ENCODE peak calls at places on chromosome 9, in six cellular contexts. Y is stomach, M is heart left ventricle, D is breast epithelium, W is lower leg skin, G is ovary. Z is an unnamed sample.

GRCh38 chr9:124040935-124041816 is 29.6 kb downstream of the LHX2 start:
- DNase-seq in W (peak), Y (peak), M (no peak), D (no peak), G (no peak), Z (no peak)

GRCh38 chr9:22005083-22005699 is 3.9 kb downstream of the CDKN2B start:
- DNase-seq in G (no peak), W (no peak), D (no peak), M (no peak), Y (no peak), Z (no peak)

GRCh38 chr9:124786881-124787573 is 10.1 kb downstream of the OLFML2A start:
- DNase-seq in Y (peak), M (no peak), W (peak), D (peak), G (peak), Z (peak)

GRCh38 chr9:73200694-73201432 is 49.2 kb downstream of the ANXA1 start:
- DNase-seq in Y (no peak), D (no peak), M (no peak), W (no peak), G (no peak), Z (no peak)

GRCh38 chr9:107540167-107540566 is 50.6 kb upstream of the KLF4 start:
- DNase-seq in M (no peak), Y (no peak), W (no peak), G (no peak), D (no peak), Z (no peak)

GRCh38 chr9:5040730-5041389 is 55.8 kb downstream of the JAK2 start:
- DNase-seq in Y (no peak), M (no peak), W (no peak), D (no peak), G (no peak), Z (no peak)

GRCh38 chr9:123370526-123371227 is 14.7 kb downstream of the CRB2 start:
- DNase-seq in W (no peak), G (no peak), M (no peak), Y (no peak), D (no peak), Z (no peak)

GRCh38 chr9:116008278-116008677 is 145.3 kb upstream of the PAPPA start:
- DNase-seq in G (no peak), M (no peak), Y (no peak), D (no peak), W (no peak), Z (no peak)

GRCh38 chr9:136146126-136147037 is 27.7 kb upstream of the TMEM250 start:
- DNase-seq in Y (no peak), D (no peak), M (no peak), W (no peak), G (no peak), Z (no peak)

GRCh38 chr9:36738318-36738975 is 165.8 kb downstream of the MELK start:
- DNase-seq in M (no peak), Y (no peak), W (no peak), G (no peak), D (no peak), Z (no peak)

GRCh38 chr9:4538107-4538506 is 47.8 kb downstream of the SLC1A1 start:
- DNase-seq in W (no peak), M (no peak), G (no peak), D (no peak), Y (no peak), Z (no peak)

GRCh38 chr9:112881366-112881765 is 9.3 kb downstream of the SLC46A2 start:
- DNase-seq in Y (no peak), D (no peak), M (no peak), W (no peak), G (no peak), Z (no peak)

GRCh38 chr9:114445616-114446015 is 57.8 kb upstream of the AKNA start:
- DNase-seq in M (no peak), W (peak), D (no peak), Y (no peak), G (no peak), Z (no peak)

GRCh38 chr9:133148351-133149129 is 15.2 kb downstream of the GBGT1 start:
- DNase-seq in Y (peak), W (peak), M (no peak), D (peak), G (peak), Z (peak)

GRCh38 chr9:123772967-123773366 is 157.0 kb downstream of the DENND1A start:
- DNase-seq in Y (no peak), D (no peak), M (no peak), G (no peak), W (no peak), Z (no peak)

GRCh38 chr9:15824310-15824709 is 271.5 kb downstream of the CCDC171 start:
- DNase-seq in M (no peak), D (no peak), W (no peak), Y (no peak), G (no peak), Z (no peak)

GRCh38 chr9:95316794-95317118 is 753 bp downstream of the FANCC start:
- DNase-seq in G (peak), Y (peak), W (peak), M (peak), D (peak), Z (peak)

GRCh38 chr9:137173795-137174664 is 2.2 kb upstream of the TMEM210 start:
- DNase-seq in G (no peak), M (no peak), Y (no peak), W (no peak), D (no peak), Z (no peak)

GRCh38 chr9:129609486-129610192 is 11.3 kb downstream of the C9orf50 start:
- DNase-seq in G (peak), Y (peak), M (peak), W (no peak), D (no peak), Z (no peak)

GRCh38 chr9:128902351-128903078 is 18.3 kb upstream of the PHYHD1 start:
- DNase-seq in Y (peak), W (peak), D (no peak), G (no peak), M (peak), Z (peak)

GRCh38 chr9:123225995-123226394 is 42.4 kb downstream of the STRBP start:
- DNase-seq in W (no peak), G (no peak), Y (no peak), M (no peak), D (no peak), Z (no peak)

GRCh38 chr9:98083566-98084135 is 27.1 kb downstream of the NANS start:
- DNase-seq in W (no peak), G (no peak), M (no peak), Y (no peak), D (no peak), Z (no peak)
- TF ChIP-seq POLR2A in W (no peak), G (no peak), M (no peak), Y (no peak), D (no peak), Z (no peak)

DNA sequence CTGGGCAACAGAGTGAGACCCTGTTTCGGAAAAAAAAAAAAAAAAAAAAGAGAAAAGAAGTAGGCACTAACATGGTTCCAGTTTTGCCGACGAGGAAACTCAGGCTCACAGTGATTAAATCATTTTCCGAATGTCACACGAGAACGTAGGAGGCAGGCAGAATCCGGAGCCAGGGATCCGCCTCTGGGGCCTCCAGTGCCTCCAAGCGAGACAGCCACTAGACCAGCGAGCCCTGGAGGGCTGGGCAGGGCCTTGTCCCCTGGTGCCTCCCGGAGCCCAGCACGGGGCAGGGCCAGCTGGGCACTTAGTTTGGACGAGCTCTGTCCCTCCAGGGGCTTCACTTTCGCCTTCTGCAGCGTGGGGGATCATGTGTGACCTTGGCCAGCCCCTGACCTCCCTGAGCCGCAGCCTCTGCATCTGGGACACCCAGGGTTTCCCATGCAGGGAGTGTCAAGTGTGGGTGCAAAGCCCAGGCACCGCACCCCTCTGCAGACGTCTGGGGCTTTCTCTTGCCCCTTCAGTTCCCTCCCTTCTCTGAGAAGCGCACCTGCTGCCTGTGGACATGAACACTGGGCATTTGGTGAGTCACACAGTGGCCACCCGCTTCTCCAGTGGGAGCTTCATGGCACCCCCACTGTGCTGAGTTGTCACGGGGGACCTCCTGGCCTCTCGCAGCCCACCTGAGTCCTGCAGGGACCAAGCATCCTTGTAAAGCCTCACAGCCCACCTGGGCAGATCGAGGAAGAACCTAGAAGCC is 80.3 kb downstream of the RXRA start:
- DNase-seq in W (no peak), G (no peak), M (no peak), D (no peak), Y (no peak), Z (no peak)
- H3K4me3 ChIP-seq in W (no peak), G (peak), M (no peak), D (peak), Y (peak), Z (peak)

GRCh38 chr9:110049699-110050450 is 158.1 kb downstream of the C9orf152 start:
- DNase-seq in M (no peak), D (no peak), Y (peak), W (peak), G (no peak), Z (no peak)
- TF ChIP-seq POLR2A in M (no peak), D (no peak), Y (no peak), W (no peak), G (no peak), Z (no peak)

DNA sequence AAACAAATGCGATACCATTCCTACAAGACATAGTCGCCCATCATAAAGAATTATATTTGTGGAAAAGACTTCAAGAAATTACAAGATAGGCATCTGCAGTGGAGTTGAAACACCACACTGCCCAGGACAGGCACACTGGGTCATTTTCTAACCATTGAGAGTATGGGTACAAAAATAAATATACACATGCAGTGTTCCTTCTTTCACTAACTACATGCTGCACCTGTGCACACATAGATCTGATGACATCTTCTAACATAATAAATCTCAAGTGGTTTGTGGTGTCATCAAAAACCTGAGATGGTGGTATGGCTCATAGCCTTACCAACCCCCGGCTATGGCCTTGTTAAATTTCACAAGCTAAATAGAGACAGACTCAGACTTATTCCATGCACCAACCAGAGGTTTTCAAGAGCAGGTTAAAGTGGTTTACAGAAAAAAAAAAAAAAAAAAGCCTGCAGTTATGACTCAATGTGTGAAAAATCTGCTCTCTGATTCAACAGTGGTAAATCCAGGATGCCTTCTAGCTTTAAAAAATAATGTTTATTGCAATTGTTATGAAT is 12.4 kb upstream of the NFIB start:
- DNase-seq in G (no peak), D (no peak), M (no peak), W (no peak), Y (no peak), Z (no peak)
- H3K4me3 ChIP-seq in G (no peak), D (no peak), M (no peak), W (no peak), Y (no peak), Z (no peak)